ENCODE peak calls at places on chromosomes 16 and 17, in nine cellular contexts. Q is GM23248, X is neural progenitor cell, J is GM23338, N is SK-N-SH, Z is HCT116, V is hepatocyte, I is MM.1S, P is OCI-LY7. E is an unnamed sample.

GRCh38 chr16:10941127-10941933 is 938 bp downstream of the DEXI start:
- DNase-seq in J (peak; percentile 55), X (peak; percentile 40), Z (no peak), Q (no peak), I (no peak), P (no peak), N (no peak), V (no peak), E (peak; percentile 23)

GRCh38 chr17:81135503-81136283 is 29.6 kb upstream of the PVALEF start:
- DNase-seq in N (no peak), Z (no peak), J (no peak), Q (no peak), X (no peak), P (no peak), V (no peak), I (no peak), E (no peak)

GRCh38 chr16:16171332-16171919 is 51.9 kb downstream of the ABCC6 start:
- DNase-seq in Z (no peak), J (no peak), X (no peak), I (no peak), P (no peak), V (no peak), Q (no peak), N (no peak), E (no peak)

GRCh38 chr16:83830769-83831450 is 23.1 kb downstream of the HSBP1 start:
- DNase-seq in P (no peak), Z (no peak), N (no peak), I (no peak), Q (no peak), J (no peak), X (no peak), V (no peak), E (no peak)

GRCh38 chr17:79223953-79224352 is 149.3 kb downstream of the ENGASE start:
- DNase-seq in X (no peak), V (no peak), N (no peak), P (no peak), J (no peak), Q (no peak), Z (no peak), I (no peak), E (no peak)

GRCh38 chr16:4323845-4324478 is 8.1 kb downstream of the GLIS2 start:
- DNase-seq in V (peak; percentile 89), Z (no peak), I (no peak), N (peak; percentile 79), J (peak; percentile 87), P (no peak), Q (peak; percentile 70), X (peak; percentile 74), E (no peak)

GRCh38 chr16:6709736-6710135 is 622.9 kb upstream of the RBFOX1 start:
- DNase-seq in Z (no peak), J (no peak), I (no peak), P (no peak), V (no peak), X (no peak), N (no peak), Q (no peak), E (no peak)

GRCh38 chr17:81019563-81020442 is 15.1 kb upstream of the BAIAP2 start:
- DNase-seq in N (no peak), Q (no peak), X (no peak), I (no peak), P (no peak), J (no peak), Z (no peak), V (no peak), E (no peak)

GRCh38 chr17:61202564-61202963 is 197.1 kb upstream of the TBX2 start:
- DNase-seq in Z (no peak), I (no peak), X (no peak), J (no peak), N (no peak), Q (peak; percentile 75), V (no peak), P (no peak), E (peak; percentile 34)

GRCh38 chr16:77823067-77823466 is 34.7 kb downstream of the VAT1L start:
- DNase-seq in N (no peak), V (no peak), I (no peak), Q (no peak), J (no peak), X (no peak), P (no peak), Z (no peak), E (no peak)

GRCh38 chr17:82468692-82469091 is 10.2 kb downstream of the NARF start:
- DNase-seq in X (no peak), P (no peak), Q (no peak), J (no peak), N (no peak), I (no peak), Z (no peak), V (no peak), E (no peak)

GRCh38 chr17:6853764-6854442 is 22.4 kb upstream of the TEKT1 start:
- DNase-seq in V (peak; percentile 70), Q (no peak), N (no peak), J (peak; percentile 89), I (peak; percentile 83), P (peak; percentile 80), X (peak; percentile 52), Z (peak; percentile 68), E (peak; percentile 72)

GRCh38 chr17:38958756-38959155 is 8.4 kb downstream of the FBXO47 start:
- DNase-seq in N (no peak), I (no peak), Q (peak; percentile 19), J (no peak), X (no peak), Z (no peak), P (no peak), V (no peak), E (no peak)

GRCh38 chr17:64707077-64707591 is 45.0 kb upstream of the SMURF2 start:
- DNase-seq in I (no peak), J (peak; percentile 36), P (no peak), Q (peak; percentile 99), X (no peak), N (peak; percentile 74), V (peak; percentile 73), Z (peak; percentile 100), E (peak; percentile 100)

GRCh38 chr17:44948315-44948795 is 782 bp upstream of the KIF18B start:
- DNase-seq in X (no peak), Q (no peak), P (no peak), N (no peak), Z (no peak), J (no peak), I (no peak), V (no peak), E (no peak)

GRCh38 chr16:58651965-58652348 is 22.3 kb upstream of the CNOT1 start:
- DNase-seq in Z (no peak), X (no peak), Q (peak; percentile 51), P (no peak), J (no peak), V (no peak), N (no peak), I (no peak), E (no peak)

DNA sequence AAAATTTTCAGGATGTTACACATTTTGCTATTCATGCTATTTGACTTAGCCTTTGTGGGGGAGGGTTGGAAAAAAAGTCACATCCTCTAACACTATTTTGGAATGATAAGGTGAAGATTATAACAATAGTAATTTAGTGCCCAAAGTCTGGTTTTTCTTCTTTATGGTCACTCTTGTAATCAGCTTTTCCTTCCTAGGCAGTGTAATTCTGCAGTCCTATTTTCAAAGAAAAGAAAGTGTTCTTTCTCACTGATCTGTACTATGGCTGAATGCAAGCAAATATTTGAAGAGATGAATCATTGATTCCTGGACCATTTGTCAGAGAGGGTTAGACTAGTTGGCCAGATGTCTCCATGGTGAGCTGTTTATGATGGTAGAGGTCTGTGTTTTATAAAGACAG is 8.4 kb downstream of the RSPRY1 start:
- DNase-seq in I (no peak), Z (peak; percentile 54), N (peak; percentile 25), P (no peak), Q (peak; percentile 94), X (no peak), V (peak; percentile 61), J (no peak), E (peak; percentile 90)
- TF ChIP-seq EZH2phosphoT487 in I (no peak), Z (no peak), N (no peak), P (no peak), Q (no peak), X (no peak), V (no peak), J (no peak), E (no peak)

GRCh38 chr17:12229315-12229714 is 208.6 kb downstream of the MAP2K4 start:
- DNase-seq in N (no peak), P (no peak), Z (no peak), I (no peak), Q (no peak), J (no peak), V (no peak), X (peak; percentile 25), E (no peak)

GRCh38 chr17:12227547-12227946 is 206.9 kb downstream of the MAP2K4 start:
- DNase-seq in N (no peak), J (no peak), X (no peak), I (no peak), Q (no peak), V (no peak), Z (no peak), P (no peak), E (no peak)

GRCh38 chr17:12230411-12230810 is 209.7 kb downstream of the MAP2K4 start:
- DNase-seq in Q (peak; percentile 7), P (no peak), I (no peak), J (no peak), X (no peak), Z (no peak), V (no peak), N (no peak), E (no peak)

DNA sequence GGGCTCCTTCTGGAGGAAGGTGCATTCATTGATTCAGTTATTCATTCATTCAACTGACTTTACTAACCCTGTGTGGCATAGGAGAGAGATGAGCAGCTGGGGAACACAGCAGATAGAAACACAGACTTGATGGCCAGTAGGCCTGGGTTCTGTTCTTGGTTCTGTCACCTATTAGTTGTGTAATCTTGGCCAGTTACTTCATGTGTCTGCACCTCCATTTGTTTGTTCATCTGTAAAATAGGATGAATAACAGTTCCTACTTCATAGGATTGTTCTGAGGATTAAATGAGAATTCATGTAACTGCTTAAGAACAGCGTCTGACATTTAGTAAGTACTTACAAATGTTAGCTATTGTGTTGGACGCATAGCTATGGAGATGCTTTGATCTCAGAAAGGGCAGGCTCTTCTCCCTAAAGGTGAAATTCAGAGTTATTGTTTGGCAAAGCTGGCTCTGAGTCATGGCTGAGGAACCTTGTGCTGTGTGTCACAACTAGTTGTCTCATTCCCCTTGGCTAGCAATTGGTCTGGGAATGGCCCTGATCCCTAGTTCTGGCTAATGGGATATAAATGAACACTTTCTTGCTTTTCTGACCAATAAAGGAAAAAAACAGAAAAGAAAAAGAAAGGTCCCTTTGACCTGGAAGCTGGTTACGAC is 210.5 kb downstream of the MAP2K4 start:
- DNase-seq in V (no peak), P (no peak), I (no peak), X (no peak), J (no peak), Q (peak; percentile 34), N (no peak), Z (no peak), E (peak; percentile 11)
- TF ChIP-seq EZH2phosphoT487 in V (no peak), P (no peak), I (no peak), X (no peak), J (no peak), Q (no peak), N (no peak), Z (no peak), E (no peak)

GRCh38 chr17:59361386-59361785 is 29.9 kb downstream of the YPEL2 start:
- DNase-seq in N (no peak), Q (peak; percentile 97), X (no peak), Z (no peak), J (no peak), I (no peak), V (no peak), P (no peak), E (peak; percentile 62)
- TF ChIP-seq EZH2phosphoT487 in N (no peak), Q (no peak), X (no peak), Z (no peak), J (no peak), I (no peak), V (no peak), P (no peak), E (no peak)

GRCh38 chr16:3045758-3046505 is 429 bp upstream of the MMP25 start:
- DNase-seq in X (peak; percentile 66), V (no peak), P (no peak), N (peak; percentile 82), Q (peak; percentile 34), J (peak; percentile 71), I (no peak), Z (no peak), E (no peak)
- TF ChIP-seq EZH2phosphoT487 in X (peak; percentile 50), V (peak; percentile 82), P (no peak), N (peak; percentile 92), Q (peak; percentile 42), J (no peak), I (peak; percentile 74), Z (no peak), E (no peak)